ENCODE peak calls at places on chromosomes 1 and 21, in four cellular contexts. A, R, V and C are unnamed samples. For H3K4me1, the result is how much of the 10 kb centered on the place peaks cover.

GRCh38 chr1:234976880-234977680 is 151.6 kb downstream of the TOMM20 start:
- DNase-seq in A (no peak), R (no peak), V (no peak), C (no peak)

GRCh38 chr1:84510668-84511067 is 4.3 kb upstream of the GNG5 start:
- DNase-seq in A (no peak), R (no peak), V (no peak), C (no peak)

GRCh38 chr1:197464039-197464438 is 196.0 kb downstream of the CRB1 start:
- DNase-seq in A (no peak), R (peak), V (no peak), C (no peak)

GRCh38 chr21:24895885-24896734 is 711.2 kb downstream of the MRPL39 start:
- DNase-seq in A (no peak), R (peak), V (no peak), C (no peak)

GRCh38 chr1:155261401-155261887 is 716 bp downstream of the SCAMP3 start:
- DNase-seq in A (no peak), R (no peak), V (no peak), C (peak)

GRCh38 chr21:19076031-19076430 is 672.4 kb upstream of the TMPRSS15 start:
- DNase-seq in A (no peak), R (no peak), V (no peak), C (no peak)

GRCh38 chr1:100955322-100955721 is 59.4 kb downstream of the SLC30A7 start:
- DNase-seq in A (no peak), R (peak), V (no peak), C (no peak)

GRCh38 chr1:241423541-241424479 is 66.8 kb upstream of the RGS7 start:
- DNase-seq in A (no peak), R (peak), V (no peak), C (no peak)

GRCh38 chr1:43507296-43508295 is 23.1 kb upstream of the PTPRF start:
- DNase-seq in A (no peak), R (no peak), V (no peak), C (no peak)

GRCh38 chr21:43600642-43601397 is 58.5 kb downstream of the HSF2BP start:
- DNase-seq in A (no peak), R (peak), V (no peak), C (no peak)

GRCh38 chr1:99207216-99207615 is 57.1 kb upstream of the PLPPR4 start:
- DNase-seq in A (no peak), R (no peak), V (no peak), C (no peak)

GRCh38 chr1:110067957-110068645 is 2.4 kb downstream of the ALX3 start:
- DNase-seq in A (no peak), R (no peak), V (no peak), C (no peak)

GRCh38 chr1:185439727-185440415 is 122.8 kb upstream of the IVNS1ABP start:
- DNase-seq in A (no peak), R (peak), V (no peak), C (peak)

GRCh38 chr1:3775498-3776230 is 3.1 kb downstream of the SMIM1 start:
- DNase-seq in A (peak), R (peak), V (no peak), C (peak)

GRCh38 chr1:186435336-186435735 is 25.6 kb downstream of the PDC start:
- DNase-seq in A (no peak), R (peak), V (no peak), C (no peak)

GRCh38 chr1:170562644-170563338 is 30.8 kb downstream of the GORAB start:
- DNase-seq in A (peak), R (peak), V (no peak), C (no peak)

GRCh38 chr1:167467126-167467725 is 51.1 kb downstream of the CD247 start:
- DNase-seq in A (no peak), R (no peak), V (no peak), C (no peak)

GRCh38 chr1:227432181-227432535 is 113.9 kb upstream of the CDC42BPA start:
- DNase-seq in A (no peak), R (no peak), V (no peak), C (no peak)

GRCh38 chr1:103561612-103562395 is 9.6 kb upstream of the AMY2B start:
- DNase-seq in A (no peak), R (no peak), V (no peak), C (no peak)

DNA sequence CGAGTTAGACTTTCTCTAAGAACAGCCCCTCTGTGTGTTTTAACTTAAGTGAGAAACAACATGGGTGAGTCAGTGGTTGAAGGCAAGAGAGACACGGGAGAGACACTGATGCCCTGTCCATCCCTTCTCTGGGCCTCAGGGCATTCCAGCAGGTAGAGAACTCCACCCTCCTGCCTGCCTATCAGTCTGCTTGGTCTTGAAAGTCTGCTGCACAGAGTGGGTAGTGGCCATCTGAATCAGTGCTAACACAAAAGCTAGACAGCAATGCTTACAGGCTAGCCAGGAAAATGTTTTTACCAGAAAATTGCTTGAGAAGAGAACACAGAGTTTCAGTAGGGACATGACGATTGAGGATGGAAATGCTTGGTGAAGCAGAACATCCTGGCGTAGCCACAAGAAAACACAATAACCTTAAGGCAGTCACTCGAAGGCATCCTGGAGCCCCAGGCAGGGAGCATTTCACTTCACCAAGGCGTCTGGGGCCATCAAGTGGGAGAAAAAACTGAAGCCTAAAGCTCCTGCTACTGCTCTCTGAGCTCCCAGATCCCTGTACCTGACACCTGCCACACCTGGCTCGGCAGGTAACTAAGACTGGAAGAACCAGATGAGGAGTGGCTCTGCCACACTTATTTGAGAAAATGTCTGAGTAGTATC is 17.9 kb upstream of the LBR start:
- DNase-seq in A (no peak), R (no peak), V (no peak), C (no peak)
- H3K4me1 ChIP-seq in A (half or more), R (under half), V (half or more), C (half or more)

GRCh38 chr1:153960206-153960605 is 1.8 kb upstream of the CRTC2 start:
- DNase-seq in A (no peak), R (no peak), V (no peak), C (no peak)

GRCh38 chr1:153959454-153959853 is 1.0 kb upstream of the CRTC2 start:
- DNase-seq in A (no peak), R (no peak), V (no peak), C (no peak)

GRCh38 chr1:153963030-153963849 is at the start of gene SLC39A1:
- DNase-seq in A (peak), R (peak), V (peak), C (peak)

GRCh38 chr1:153962088-153963029 is 978 bp downstream of the SLC39A1 start:
- DNase-seq in A (no peak), R (peak), V (no peak), C (no peak)

DNA sequence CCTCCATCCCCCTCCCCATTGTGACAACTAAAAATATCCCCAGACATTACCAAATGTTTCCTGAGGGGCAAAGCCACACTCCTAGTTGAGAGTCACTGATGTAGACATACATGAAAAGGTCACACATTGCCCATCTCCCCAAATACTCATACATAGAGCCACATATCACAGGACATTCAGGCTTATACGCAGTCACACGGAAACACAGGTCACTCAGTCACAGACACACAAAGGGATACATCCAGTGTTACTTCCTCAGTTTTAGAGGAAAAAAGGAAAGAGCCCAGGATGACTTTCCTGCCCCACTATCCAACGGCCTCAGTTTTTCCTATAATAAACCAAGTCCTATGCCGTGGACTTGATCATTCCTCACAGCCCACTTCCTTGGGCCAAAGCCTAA is 1.9 kb downstream of the SLC39A1 start:
- DNase-seq in A (no peak), R (no peak), V (no peak), C (no peak)
- H3K27ac ChIP-seq in A (peak), R (no peak), V (peak), C (no peak)

GRCh38 chr1:26516987-26517765 is 12.4 kb upstream of the RPS6KA1 start:
- DNase-seq in A (no peak), R (no peak), V (no peak), C (no peak)

GRCh38 chr1:26521669-26522030 is 7.9 kb upstream of the RPS6KA1 start:
- DNase-seq in A (no peak), R (no peak), V (no peak), C (no peak)

GRCh38 chr1:26517766-26518049 is 11.9 kb upstream of the RPS6KA1 start:
- DNase-seq in A (no peak), R (no peak), V (no peak), C (no peak)

GRCh38 chr1:26522073-26522472 is 7.5 kb upstream of the RPS6KA1 start:
- DNase-seq in A (no peak), R (no peak), V (no peak), C (no peak)

GRCh38 chr1:26520339-26520738 is 9.2 kb upstream of the RPS6KA1 start:
- DNase-seq in A (no peak), R (no peak), V (no peak), C (no peak)
- H3K4me3 ChIP-seq in A (no peak), R (no peak), V (no peak), C (no peak)

DNA sequence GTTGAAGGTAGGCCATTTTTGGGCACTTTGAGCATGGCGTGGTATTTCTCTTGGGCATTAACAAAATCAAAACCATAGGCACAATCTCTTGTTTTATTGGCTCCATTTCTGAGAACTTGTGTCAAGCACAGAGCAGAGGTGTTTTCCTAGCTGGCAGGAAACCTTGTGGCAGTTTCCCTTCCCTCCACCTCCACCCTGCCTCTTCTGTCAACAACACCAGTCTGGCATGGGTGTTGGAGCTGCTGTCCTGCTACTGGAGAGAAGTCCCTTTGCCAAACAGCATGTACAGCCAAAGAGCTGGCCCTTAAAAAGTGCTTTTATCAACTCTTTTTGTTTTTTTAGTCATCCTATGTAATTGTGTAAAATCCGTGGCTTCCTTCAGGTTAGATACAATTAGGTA is 16.0 kb downstream of the ATP1A1 start:
- DNase-seq in A (no peak), R (no peak), V (no peak), C (no peak)
- H3K4me1 ChIP-seq in A (half or more), R (under half), V (under half), C (under half)

DNA sequence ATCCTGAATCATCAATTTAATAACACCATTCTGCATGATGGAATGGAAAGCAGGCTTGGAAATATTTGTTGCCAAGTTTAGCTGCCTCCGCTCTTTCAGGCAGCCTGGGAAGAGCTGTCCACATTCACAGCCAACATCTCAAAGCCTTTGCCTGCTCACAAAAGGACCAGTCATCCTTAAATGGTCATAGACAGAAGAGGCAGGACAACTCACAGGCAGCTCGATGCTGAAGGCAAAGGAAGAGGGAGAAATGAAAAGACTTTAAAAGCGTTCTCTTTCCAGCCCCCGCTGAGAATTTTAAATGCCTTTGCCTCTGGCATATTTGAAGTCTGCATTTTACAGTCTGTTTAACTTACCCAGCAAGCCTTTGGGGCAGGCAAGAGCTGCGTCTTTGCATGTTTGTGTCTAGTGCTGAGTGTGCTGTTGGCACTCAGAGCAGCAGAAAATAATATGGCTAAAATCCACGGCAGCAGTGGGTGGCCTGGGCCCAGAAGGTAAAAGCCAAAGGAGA is 68.9 kb downstream of the NMNAT2 start:
- DNase-seq in A (no peak), R (peak), V (no peak), C (no peak)
- H3K27ac ChIP-seq in A (peak), R (no peak), V (peak), C (no peak)

GRCh38 chr1:156860639-156861423 is at the start of gene NTRK1:
- DNase-seq in A (peak), R (peak), V (no peak), C (peak)

GRCh38 chr1:156858959-156859522 is at the start of gene INSRR:
- DNase-seq in A (no peak), R (peak), V (no peak), C (no peak)

GRCh38 chr1:156858555-156858956 is 361 bp downstream of the INSRR start:
- DNase-seq in A (peak), R (no peak), V (no peak), C (no peak)

GRCh38 chr1:156860113-156860638 is 489 bp upstream of the NTRK1 start:
- DNase-seq in A (peak), R (peak), V (no peak), C (peak)

GRCh38 chr1:156859523-156860112 is 701 bp upstream of the INSRR start:
- DNase-seq in A (no peak), R (peak), V (no peak), C (no peak)
- H3K4me3 ChIP-seq in A (peak), R (peak), V (peak), C (no peak)